ENCODE peak calls at places on chromosomes 11 and 22, in six cellular contexts. V is SK-N-SH, Q is GM12891, T is H1, D is K562, S is HepG2. U is an unnamed sample.

GRCh38 chr22:20951932-20952380 is 15.1 kb upstream of the AIFM3 start:
- DNase-seq in T (no peak), V (no peak), S (peak; percentile 70), D (no peak), Q (no peak), U (no peak)

GRCh38 chr11:75428301-75428724 is 4.7 kb downstream of the KLHL35 start:
- DNase-seq in Q (peak; percentile 88), T (no peak), S (peak; percentile 85), V (peak; percentile 99), D (peak; percentile 65), U (peak; percentile 91)

GRCh38 chr22:39292002-39292401 is 27.4 kb downstream of the RPL3 start:
- DNase-seq in Q (no peak), V (no peak), T (no peak), D (no peak), S (no peak), U (no peak)

GRCh38 chr11:304915-305833 is 2.4 kb upstream of the IFITM2 start:
- DNase-seq in T (no peak), Q (no peak), S (peak; percentile 61), D (peak; percentile 57), V (peak; percentile 82), U (no peak)

GRCh38 chr11:128419012-128419767 is 168.2 kb downstream of the ETS1 start:
- DNase-seq in Q (no peak), D (no peak), T (no peak), S (no peak), V (no peak), U (no peak)

GRCh38 chr11:55942785-55943392 is 6.7 kb upstream of the OR5I1 start:
- DNase-seq in S (peak; percentile 23), T (no peak), D (peak; percentile 5), V (peak; percentile 7), Q (no peak), U (no peak)

GRCh38 chr11:47308050-47308823 is 38.3 kb downstream of the MADD start:
- DNase-seq in S (no peak), T (no peak), V (no peak), Q (no peak), D (no peak), U (no peak)

GRCh38 chr22:27397948-27398330 is 403.6 kb downstream of the MN1 start:
- DNase-seq in Q (no peak), V (no peak), S (no peak), D (no peak), T (no peak), U (no peak)

GRCh38 chr11:118619444-118620205 is 12.2 kb downstream of the PHLDB1 start:
- DNase-seq in Q (no peak), T (no peak), S (no peak), D (no peak), V (no peak), U (no peak)

DNA sequence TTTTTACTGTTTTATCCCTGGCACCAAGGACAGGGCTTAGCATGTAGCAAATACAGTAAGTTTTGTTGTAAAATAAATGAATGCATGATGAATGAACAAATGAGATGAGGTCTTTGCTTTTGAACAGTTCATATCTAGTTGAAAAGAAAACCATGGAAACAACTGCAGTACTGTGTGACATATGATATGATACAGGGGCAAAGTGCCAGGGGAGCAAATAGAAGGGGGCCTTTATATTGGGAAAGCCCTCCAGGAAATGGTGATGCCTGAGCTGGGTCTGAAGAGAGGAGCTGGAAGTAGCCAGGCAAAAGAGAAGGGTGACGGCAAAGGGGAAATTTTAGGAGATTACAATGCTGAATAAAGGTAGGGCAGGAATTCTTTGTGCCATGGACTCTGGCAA is 63.8 kb upstream of the UCP3 start:
- DNase-seq in V (no peak), S (no peak), Q (no peak), D (no peak), T (no peak), U (no peak)
- TF ChIP-seq TAF1 in V (no peak), S (no peak), Q (no peak), D (no peak), T (no peak), U (no peak)

GRCh38 chr22:41793871-41794270 is 6.6 kb upstream of the CCDC134 start:
- DNase-seq in Q (no peak), V (no peak), T (no peak), D (no peak), S (no peak), U (no peak)
- TF ChIP-seq TAF1 in Q (no peak), V (no peak), T (no peak), D (no peak), S (no peak), U (no peak)

DNA sequence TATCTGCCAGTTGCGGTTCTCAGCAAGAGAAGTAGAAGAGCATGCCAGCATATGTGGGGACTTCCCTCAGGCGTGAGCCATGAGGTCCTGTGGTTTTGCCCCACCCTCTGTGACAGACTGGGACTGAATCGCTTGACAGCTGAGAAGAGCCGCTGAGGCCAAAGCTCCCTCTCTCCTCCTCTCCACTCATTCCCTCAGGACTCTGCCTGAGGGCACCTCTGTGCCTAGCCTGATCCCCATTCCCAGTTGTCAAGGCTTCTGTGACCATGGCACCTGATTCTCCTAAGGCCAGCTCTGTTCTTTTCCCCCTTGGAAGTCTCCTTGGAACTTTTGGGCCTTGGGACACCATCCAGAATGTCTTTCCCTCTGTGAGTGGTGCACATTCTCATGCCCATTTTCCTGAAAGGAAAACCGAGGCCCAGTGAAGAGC is 27.0 kb downstream of the ART5 start:
- DNase-seq in Q (no peak), D (no peak), V (no peak), T (no peak), S (no peak), U (no peak)
- TF ChIP-seq TAF1 in Q (no peak), D (no peak), V (no peak), T (no peak), S (no peak), U (no peak)

DNA sequence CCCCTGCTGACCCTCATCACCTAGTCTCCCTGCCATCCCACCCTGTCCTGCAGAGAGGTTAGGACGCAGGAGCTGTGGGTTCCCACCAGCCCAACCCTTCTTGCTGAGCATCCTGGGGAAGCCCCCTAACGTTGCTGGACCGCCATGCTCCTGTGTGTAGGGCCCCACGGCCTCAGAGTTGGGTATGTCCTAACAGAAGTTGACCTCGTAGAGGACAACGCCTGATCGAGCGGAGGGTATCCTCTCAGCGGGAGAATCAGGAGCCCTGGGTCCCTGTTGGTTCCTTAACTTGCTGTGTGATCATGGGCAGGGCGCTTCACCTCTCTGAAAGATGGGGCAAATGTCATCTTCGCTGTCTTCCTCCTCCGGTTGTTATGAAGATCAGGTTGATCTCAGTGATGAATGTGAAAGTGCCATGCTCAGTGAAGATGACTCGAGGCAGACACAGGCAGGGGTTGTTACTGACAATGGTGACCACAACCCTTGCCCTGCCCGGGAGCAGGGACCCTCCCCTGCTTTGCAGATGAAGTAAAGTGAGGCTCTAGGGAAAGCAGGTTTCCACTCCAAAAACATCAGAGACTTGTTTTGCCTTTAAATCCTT is 19.3 kb upstream of the CD5 start:
- DNase-seq in S (no peak), V (no peak), Q (no peak), D (no peak), T (no peak), U (no peak)
- TF ChIP-seq TAF1 in S (no peak), V (no peak), Q (no peak), D (no peak), T (no peak), U (no peak)

GRCh38 chr11:77609234-77609633 is 19.5 kb downstream of the AQP11 start:
- DNase-seq in T (no peak), S (no peak), V (peak; percentile 61), Q (no peak), D (no peak), U (no peak)
- TF ChIP-seq TAF1 in T (no peak), S (no peak), V (no peak), Q (no peak), D (no peak), U (no peak)

GRCh38 chr11:76600124-76600655 is 70.4 kb downstream of the LRRC32 start:
- DNase-seq in T (no peak), V (no peak), D (no peak), Q (no peak), S (no peak), U (no peak)
- TF ChIP-seq TAF1 in T (no peak), V (no peak), D (no peak), Q (no peak), S (no peak), U (no peak)

GRCh38 chr11:65787649-65788622 is 1.1 kb downstream of the OVOL1 start:
- DNase-seq in V (peak; percentile 70), D (peak; percentile 65), Q (no peak), T (peak; percentile 80), S (no peak), U (no peak)
- TF ChIP-seq TAF1 in V (no peak), D (no peak), Q (no peak), T (no peak), S (no peak), U (no peak)

GRCh38 chr22:45007946-45008852 is 1.6 kb downstream of the PHF21B start:
- DNase-seq in V (peak; percentile 64), D (peak; percentile 23), S (no peak), Q (no peak), T (peak; percentile 80), U (no peak)

GRCh38 chr22:45008853-45009751 is 703 bp downstream of the PHF21B start:
- DNase-seq in T (no peak), S (no peak), Q (no peak), V (peak; percentile 75), D (no peak), U (no peak)

GRCh38 chr22:45006873-45007246 is 2.9 kb downstream of the PHF21B start:
- DNase-seq in V (peak; percentile 83), S (no peak), D (no peak), Q (no peak), T (peak; percentile 76), U (no peak)

GRCh38 chr22:45006101-45006872 is 3.5 kb downstream of the PHF21B start:
- DNase-seq in T (no peak), D (no peak), V (no peak), Q (no peak), S (no peak), U (no peak)

GRCh38 chr22:45007247-45007945 is 2.4 kb downstream of the PHF21B start:
- DNase-seq in V (peak; percentile 91), Q (no peak), T (peak; percentile 88), D (peak; percentile 67), S (no peak), U (no peak)
- TF ChIP-seq TAF1 in V (no peak), Q (no peak), T (no peak), D (no peak), S (no peak), U (no peak)